ENCODE peak calls at places on chromosomes 2 and 18, in four cellular contexts. U is GM12865, I is neural crest cell, Z is non-pigmented ciliary epithelial cell. L is an unnamed sample.

GRCh38 chr2:240325654-240326031 is 109.8 kb upstream of the GPC1 start:
- DNase-seq in U (no peak), I (no peak), Z (no peak), L (no peak)

GRCh38 chr2:235073938-235074337 is 122.1 kb downstream of the SH3BP4 start:
- DNase-seq in U (no peak), I (no peak), Z (no peak), L (no peak)

GRCh38 chr2:30611572-30611971 is 164.5 kb downstream of the LCLAT1 start:
- DNase-seq in I (no peak), U (no peak), Z (no peak), L (no peak)

GRCh38 chr2:226893206-226893605 is 57.4 kb downstream of the RHBDD1 start:
- DNase-seq in Z (no peak), U (no peak), I (no peak), L (no peak)

GRCh38 chr2:227234432-227234831 is 70.0 kb downstream of the COL4A3 start:
- DNase-seq in U (no peak), I (no peak), Z (no peak), L (no peak)

GRCh38 chr2:172962824-172963223 is 112.8 kb upstream of the MAP3K20 start:
- DNase-seq in Z (no peak), I (no peak), U (no peak), L (peak; percentile 28)

GRCh38 chr2:234451242-234451641 is 45.6 kb downstream of the ARL4C start:
- DNase-seq in U (no peak), Z (no peak), I (no peak), L (no peak)

GRCh38 chr2:198304859-198305258 is 500.5 kb downstream of the PLCL1 start:
- DNase-seq in U (no peak), Z (no peak), I (no peak), L (no peak)

GRCh38 chr2:55158111-55158814 is 73.8 kb downstream of the CLHC1 start:
- DNase-seq in Z (no peak), I (no peak), U (peak; percentile 37), L (no peak)

GRCh38 chr2:47232738-47233415 is 77.8 kb upstream of the STPG4 start:
- DNase-seq in U (no peak), I (no peak), Z (no peak), L (no peak)

GRCh38 chr18:69897397-69898108 is 50.1 kb downstream of the CD226 start:
- DNase-seq in U (peak; percentile 9), Z (no peak), I (no peak), L (no peak)

GRCh38 chr18:13379930-13380665 is 161.5 kb downstream of the LDLRAD4 start:
- DNase-seq in I (no peak), Z (no peak), U (no peak), L (no peak)